ENCODE peak calls at places on chromosomes 3 and 15, in ten cellular contexts. U is bronchial epithelial cell, Z is lower leg skin, C is mucosa of descending colon, X is WERI-Rb-1, R is transverse colon, T is hepatocyte, N is mesothelial cell of epicardium, I is testis, A is fibroblast of lung. B is an unnamed sample.

GRCh38 chr3:157958471-157958870 is 147.7 kb downstream of the SHOX2 start:
- DNase-seq in T (no peak), X (peak; percentile 81), U (no peak), N (no peak), I (no peak), A (no peak), R (no peak), Z (no peak), C (no peak), B (peak; percentile 33)

GRCh38 chr3:156806698-156807097 is 19.5 kb upstream of the LEKR1 start:
- DNase-seq in T (no peak), C (no peak), I (no peak), R (no peak), N (no peak), A (no peak), Z (no peak), U (no peak), X (no peak), B (no peak)

GRCh38 chr3:55064164-55064563 is 136.3 kb upstream of the LRTM1 start:
- DNase-seq in R (no peak), A (no peak), T (no peak), Z (no peak), I (no peak), U (no peak), C (no peak), N (no peak), X (no peak), B (no peak)

GRCh38 chr3:54994026-54994626 is 66.3 kb upstream of the LRTM1 start:
- DNase-seq in X (no peak), U (no peak), I (no peak), N (no peak), A (peak; percentile 53), T (no peak), C (no peak), Z (no peak), R (no peak), B (no peak)

GRCh38 chr3:9903238-9903624 is 583 bp downstream of the IL17RE start:
- DNase-seq in Z (no peak), R (no peak), X (no peak), C (no peak), N (no peak), U (peak; percentile 48), T (no peak), I (no peak), A (peak; percentile 50), B (no peak)

GRCh38 chr15:56365075-56365711 is at the start of gene TEX9:
- DNase-seq in T (peak; percentile 94), R (peak; percentile 91), I (peak; percentile 95), Z (peak; percentile 96), C (peak; percentile 92), A (peak; percentile 83), N (peak; percentile 78), X (peak; percentile 90), U (peak; percentile 76), B (peak; percentile 90)

GRCh38 chr3:48595075-48595525 is at the start of gene COL7A1:
- DNase-seq in N (no peak), Z (no peak), R (no peak), U (no peak), C (no peak), A (no peak), X (no peak), I (no peak), T (no peak), B (no peak)

GRCh38 chr15:65476942-65477341 is 40.5 kb downstream of the DPP8 start:
- DNase-seq in C (no peak), T (no peak), Z (no peak), R (no peak), U (no peak), A (peak; percentile 69), X (no peak), I (no peak), N (no peak), B (no peak)

GRCh38 chr15:83088876-83089275 is 18.6 kb upstream of the TM6SF1 start:
- DNase-seq in C (no peak), Z (no peak), X (no peak), N (no peak), A (no peak), R (no peak), T (no peak), U (no peak), I (no peak), B (no peak)

GRCh38 chr15:52783191-52783829 is 6.8 kb downstream of the ONECUT1 start:
- DNase-seq in T (peak; percentile 68), X (no peak), R (no peak), C (no peak), N (no peak), A (no peak), U (no peak), I (no peak), Z (peak; percentile 76), B (peak; percentile 77)

GRCh38 chr15:50137330-50137761 is 18.3 kb upstream of the ATP8B4 start:
- DNase-seq in I (no peak), Z (no peak), C (no peak), X (no peak), A (peak; percentile 99), U (peak; percentile 65), T (no peak), N (no peak), R (no peak), B (no peak)

GRCh38 chr3:53328750-53329149 is 18.6 kb downstream of the DCP1A start:
- DNase-seq in U (no peak), N (no peak), A (peak; percentile 62), R (no peak), Z (no peak), T (peak; percentile 62), X (no peak), I (peak; percentile 30), C (no peak), B (no peak)

GRCh38 chr3:64685800-64686445 is 1.9 kb downstream of the ADAMTS9 start:
- DNase-seq in A (peak; percentile 93), C (peak; percentile 89), Z (peak; percentile 98), U (peak; percentile 80), I (peak; percentile 87), R (peak; percentile 89), T (peak; percentile 94), X (peak; percentile 75), N (peak; percentile 70), B (peak; percentile 87)
- TF ChIP-seq CTCF in A (peak; percentile 36), C (no peak), Z (no peak), U (peak; percentile 39), I (no peak), R (peak; percentile 7), T (peak; percentile 63), X (peak; percentile 37), N (no peak), B (no peak)

GRCh38 chr3:38536686-38537085 is 40.5 kb downstream of the EXOG start:
- DNase-seq in X (no peak), N (no peak), I (no peak), Z (no peak), T (no peak), A (no peak), U (no peak), R (no peak), C (no peak), B (no peak)

GRCh38 chr3:38533285-38533994 is 37.3 kb downstream of the EXOG start:
- DNase-seq in I (no peak), C (no peak), X (no peak), U (no peak), T (no peak), N (no peak), Z (no peak), R (no peak), A (no peak), B (no peak)

GRCh38 chr3:38532529-38532928 is 36.4 kb downstream of the EXOG start:
- DNase-seq in Z (no peak), N (no peak), A (no peak), U (no peak), I (no peak), R (no peak), X (no peak), T (no peak), C (no peak), B (no peak)

GRCh38 chr3:38534180-38534579 is 38.0 kb downstream of the EXOG start:
- DNase-seq in R (no peak), I (no peak), A (no peak), X (no peak), Z (no peak), T (no peak), U (no peak), C (no peak), N (no peak), B (no peak)

DNA sequence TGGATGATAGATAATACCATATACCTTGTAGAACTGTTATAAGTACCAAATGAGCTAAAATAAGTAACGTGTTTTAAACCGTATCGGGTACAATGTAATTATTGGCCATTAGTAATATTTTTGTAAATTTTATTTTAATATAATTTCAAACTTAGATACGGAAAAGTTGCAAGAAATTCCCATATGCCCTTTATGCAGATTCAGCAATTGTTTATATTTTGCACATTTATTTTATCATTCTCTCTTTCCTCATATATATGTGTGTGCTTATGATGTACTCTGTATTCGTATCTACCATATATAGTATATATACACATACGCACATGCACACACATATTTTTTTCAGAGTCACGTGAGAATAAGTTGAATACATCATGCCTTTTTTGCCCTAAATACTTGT is 38.5 kb downstream of the EXOG start:
- DNase-seq in R (no peak), C (no peak), N (no peak), I (no peak), T (no peak), A (no peak), U (no peak), X (no peak), Z (no peak), B (no peak)
- TF ChIP-seq CTCF in R (no peak), C (no peak), N (no peak), I (no peak), T (no peak), A (no peak), U (no peak), X (no peak), Z (no peak), B (no peak)

GRCh38 chr3:99928758-99929408 is 111.2 kb downstream of the CMSS1 start:
- DNase-seq in A (no peak), N (no peak), I (no peak), C (no peak), X (no peak), Z (no peak), R (no peak), T (no peak), U (no peak), B (no peak)
- TF ChIP-seq CTCF in A (peak; percentile 8), N (no peak), I (peak; percentile 29), C (no peak), X (peak; percentile 18), Z (no peak), R (peak; percentile 32), T (peak; percentile 12), U (no peak), B (no peak)

DNA sequence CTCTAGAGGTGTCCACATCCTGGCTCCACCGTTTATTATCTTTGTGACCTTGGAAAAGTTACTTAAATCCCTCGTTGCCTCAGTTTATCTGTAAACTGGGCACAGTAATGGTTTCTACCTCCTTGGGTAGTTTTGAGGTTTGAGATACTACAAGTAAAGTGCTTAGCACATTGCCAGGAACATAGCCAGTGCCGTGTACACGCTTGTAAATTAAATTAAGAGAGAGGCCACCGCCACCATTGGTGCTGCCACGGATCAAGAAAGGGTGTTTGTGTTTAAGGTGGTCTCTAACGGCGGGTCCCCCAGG is 5.8 kb upstream of the WNT7A start:
- DNase-seq in X (no peak), C (no peak), A (no peak), I (peak; percentile 7), Z (peak; percentile 48), R (no peak), U (no peak), N (no peak), T (no peak), B (no peak)
- TF ChIP-seq CTCF in X (no peak), C (no peak), A (no peak), I (no peak), Z (no peak), R (no peak), U (no peak), N (peak; percentile 11), T (no peak), B (peak; percentile 26)